ENCODE peak calls at places on chromosomes 3 and 15, in eight cellular contexts. A is HCT116, V is body of pancreas, I is IMR-90, Z is heart left ventricle, N is upper lobe of left lung, B is stomach, S is transverse colon. T is an unnamed sample.

GRCh38 chr3:24119321-24119751 is 174.2 kb downstream of the NR1D2 start:
- DNase-seq in A (peak; percentile 8), V (no peak), I (peak; percentile 67), Z (no peak), N (no peak), B (no peak), S (no peak), T (no peak)

GRCh38 chr3:99315896-99316295 is 322.5 kb upstream of the COL8A1 start:
- DNase-seq in A (no peak), V (no peak), I (peak; percentile 25), Z (no peak), N (no peak), B (no peak), S (no peak), T (no peak)

GRCh38 chr3:115623414-115623868 is at the start of gene GAP43:
- DNase-seq in A (no peak), V (peak; percentile 7), I (peak; percentile 86), Z (peak; percentile 32), N (no peak), B (no peak), S (no peak), T (no peak)

GRCh38 chr3:168813261-168813660 is 717.5 kb upstream of the GOLIM4 start:
- DNase-seq in A (no peak), V (no peak), I (no peak), Z (no peak), N (no peak), B (no peak), S (no peak), T (no peak)

GRCh38 chr15:35624881-35625280 is 78.9 kb upstream of the DPH6 start:
- DNase-seq in A (no peak), V (peak; percentile 16), I (peak; percentile 92), Z (no peak), N (peak; percentile 74), B (no peak), S (no peak), T (no peak)

GRCh38 chr15:74901612-74902063 is 5.0 kb downstream of the FAM219B start:
- DNase-seq in A (no peak), V (peak; percentile 74), I (peak; percentile 46), Z (peak; percentile 48), N (peak; percentile 55), B (peak; percentile 74), S (peak; percentile 76), T (no peak)

GRCh38 chr3:19547665-19548464 is 386.2 kb downstream of the EFHB start:
- DNase-seq in A (no peak), V (peak; percentile 14), I (no peak), Z (no peak), N (no peak), B (no peak), S (no peak), T (no peak)

GRCh38 chr15:82828064-82828463 is 18.6 kb downstream of the WHAMM start:
- DNase-seq in A (no peak), V (peak; percentile 39), I (no peak), Z (no peak), N (no peak), B (no peak), S (no peak), T (no peak)

GRCh38 chr3:126394179-126394976 is at the start of gene CFAP100:
- DNase-seq in A (no peak), V (peak; percentile 45), I (peak; percentile 15), Z (peak; percentile 34), N (peak; percentile 63), B (peak; percentile 44), S (peak; percentile 24), T (no peak)

GRCh38 chr15:92075764-92076163 is 222.3 kb downstream of the SLCO3A1 start:
- DNase-seq in A (no peak), V (no peak), I (no peak), Z (no peak), N (no peak), B (no peak), S (no peak), T (no peak)

GRCh38 chr15:68106656-68107055 is 52.5 kb downstream of the PIAS1 start:
- DNase-seq in A (no peak), V (no peak), I (peak; percentile 56), Z (no peak), N (no peak), B (no peak), S (no peak), T (no peak)

GRCh38 chr3:50388021-50388719 is 28.8 kb upstream of the TMEM115 start:
- DNase-seq in A (no peak), V (peak; percentile 52), I (no peak), Z (no peak), N (no peak), B (no peak), S (no peak), T (no peak)

GRCh38 chr15:90037510-90037860 is 36.4 kb downstream of the ZNF710 start:
- DNase-seq in A (no peak), V (no peak), I (peak; percentile 78), Z (no peak), N (no peak), B (no peak), S (no peak), T (no peak)

GRCh38 chr15:71791975-71792374 is 18.4 kb upstream of the NR2E3 start:
- DNase-seq in A (no peak), V (no peak), I (no peak), Z (no peak), N (no peak), B (no peak), S (no peak), T (no peak)

GRCh38 chr15:83284563-83285283 is at the start of gene BNC1:
- DNase-seq in A (no peak), V (no peak), I (no peak), Z (no peak), N (no peak), B (no peak), S (no peak), T (no peak)

GRCh38 chr3:134033315-134033996 is 3.7 kb upstream of the SLCO2A1 start:
- DNase-seq in A (no peak), V (no peak), I (no peak), Z (no peak), N (no peak), B (no peak), S (no peak), T (peak; percentile 77)

GRCh38 chr3:12222765-12223485 is 64.2 kb upstream of the TIMP4 start:
- DNase-seq in A (no peak), V (no peak), I (peak; percentile 67), Z (no peak), N (no peak), B (no peak), S (no peak), T (no peak)

GRCh38 chr15:42157981-42158765 is 1.7 kb upstream of the PLA2G4F start:
- DNase-seq in A (no peak), V (no peak), I (peak; percentile 80), Z (no peak), N (no peak), B (peak; percentile 11), S (no peak), T (no peak)

GRCh38 chr3:56269755-56270154 is 198.5 kb downstream of the ERC2 start:
- DNase-seq in A (no peak), V (no peak), I (no peak), Z (peak; percentile 24), N (no peak), B (no peak), S (no peak), T (no peak)

GRCh38 chr3:186772886-186773417 is 10.4 kb upstream of the EIF4A2 start:
- DNase-seq in A (no peak), V (peak; percentile 70), I (no peak), Z (peak; percentile 75), N (peak; percentile 81), B (peak; percentile 60), S (peak; percentile 79), T (no peak)
- TF ChIP-seq POLR2A in A (no peak), V (no peak), I (no peak), Z (no peak), N (peak; percentile 51), B (no peak), S (no peak), T (no peak)

DNA sequence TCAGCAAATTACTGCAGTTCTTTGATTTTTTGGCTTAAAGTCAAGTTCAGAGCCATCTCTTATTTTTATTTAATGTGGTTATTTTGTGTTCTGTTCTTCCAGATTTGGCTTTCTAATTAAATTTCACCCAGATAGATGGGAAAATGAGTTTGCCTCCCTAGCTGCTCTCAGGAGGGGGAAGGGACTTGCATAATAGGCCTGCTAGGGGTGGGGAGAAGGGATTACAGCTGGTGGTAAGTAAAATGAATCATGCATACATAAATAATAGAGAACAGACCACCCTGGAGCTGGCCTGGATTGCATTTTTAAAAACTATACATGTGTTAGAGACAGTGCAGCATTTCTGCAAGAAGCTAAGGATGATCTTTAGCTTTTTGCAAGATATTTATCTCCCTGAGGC is 3.9 kb upstream of the PXYLP1 start:
- DNase-seq in A (no peak), V (no peak), I (peak; percentile 80), Z (no peak), N (no peak), B (no peak), S (no peak), T (no peak)
- H3K36me3 ChIP-seq in A (no peaks in the 10 kb centered on the region), V (no peaks in the 10 kb centered on the region), I (no peaks in the 10 kb centered on the region), Z (no peaks in the 10 kb centered on the region), N (no peaks in the 10 kb centered on the region), B (no peaks in the 10 kb centered on the region), S (no peaks in the 10 kb centered on the region), T (no peaks in the 10 kb centered on the region)

GRCh38 chr15:25251700-25252390 is 187.0 kb downstream of the UBE3A start:
- DNase-seq in A (no peak), V (no peak), I (no peak), Z (peak; percentile 11), N (peak; percentile 13), B (peak; percentile 21), S (peak; percentile 3), T (no peak)

GRCh38 chr15:25250011-25250596 is 188.7 kb downstream of the UBE3A start:
- DNase-seq in A (no peak), V (no peak), I (no peak), Z (peak; percentile 9), N (no peak), B (peak; percentile 21), S (peak; percentile 0), T (no peak)

GRCh38 chr15:25248583-25249235 is 190.1 kb downstream of the UBE3A start:
- DNase-seq in A (no peak), V (no peak), I (no peak), Z (peak; percentile 7), N (peak; percentile 13), B (peak; percentile 22), S (peak; percentile 2), T (no peak)

GRCh38 chr15:25249236-25250010 is 189.4 kb downstream of the UBE3A start:
- DNase-seq in A (no peak), V (no peak), I (no peak), Z (peak; percentile 10), N (no peak), B (peak; percentile 22), S (peak; percentile 1), T (no peak)

GRCh38 chr15:25250906-25251622 is 187.8 kb downstream of the UBE3A start:
- DNase-seq in A (no peak), V (no peak), I (no peak), Z (no peak), N (no peak), B (no peak), S (no peak), T (no peak)
- H3K9me3 ChIP-seq in A (peaks cover 15% of the 10 kb centered on the region), V (no peaks in the 10 kb centered on the region), I (peaks cover 48% of the 10 kb centered on the region), Z (no peaks in the 10 kb centered on the region), N (peaks cover 16% of the 10 kb centered on the region), B (peaks cover 46% of the 10 kb centered on the region), S (peaks cover 9% of the 10 kb centered on the region), T (no peaks in the 10 kb centered on the region)

DNA sequence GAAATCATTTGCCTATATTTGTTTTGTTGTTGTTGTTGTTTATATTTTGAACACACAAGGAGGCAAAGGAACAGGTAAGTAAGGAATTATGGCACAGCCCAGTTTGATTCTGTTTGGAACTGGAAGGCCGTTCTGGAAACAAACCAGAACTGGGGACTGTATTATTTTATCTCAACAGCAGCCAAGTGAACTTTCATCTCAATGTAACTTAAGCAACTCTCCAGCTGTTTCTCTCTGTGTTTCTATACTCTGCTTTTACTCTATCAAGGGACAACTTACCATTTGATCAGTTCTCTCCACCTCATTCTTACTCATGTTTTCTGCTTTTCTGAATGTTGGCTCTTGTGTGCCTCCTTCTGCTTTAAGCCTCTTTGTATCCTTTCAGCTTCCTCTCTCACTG is 16.0 kb upstream of the WDR49 start:
- DNase-seq in A (no peak), V (no peak), I (no peak), Z (no peak), N (no peak), B (no peak), S (no peak), T (no peak)
- TF ChIP-seq POLR2A in A (no peak), V (no peak), I (no peak), Z (no peak), N (no peak), B (no peak), S (no peak), T (no peak)